ENCODE peak calls at places on chromosomes 4 and X, in four cellular contexts. One of them, this sample, is unnamed.

GRCh38 chr4:98566491-98567008 is 91.9 kb downstream of the TSPAN5 start:
- DNase-seq in MM.1S: no peak
- DNase-seq in T47D: no peak
- DNase-seq in spleen: no peak
- DNase-seq in this sample: peak

GRCh38 chrX:107619836-107620235 is 8.5 kb upstream of the PRPS1 start:
- DNase-seq in MM.1S: no peak
- DNase-seq in spleen: no peak
- DNase-seq in T47D: no peak
- DNase-seq in this sample: no peak

GRCh38 chr4:105208556-105208955 is 61.9 kb downstream of the TET2 start:
- DNase-seq in T47D: no peak
- DNase-seq in MM.1S: no peak
- DNase-seq in spleen: no peak
- DNase-seq in this sample: no peak

GRCh38 chr4:2179717-2180116 is 62.2 kb downstream of the HAUS3 start:
- DNase-seq in T47D: no peak
- DNase-seq in spleen: no peak
- DNase-seq in MM.1S: no peak
- DNase-seq in this sample: no peak

GRCh38 chr4:88240297-88240714 is 44.1 kb downstream of the PPM1K start:
- DNase-seq in T47D: no peak
- DNase-seq in MM.1S: no peak
- DNase-seq in spleen: no peak
- DNase-seq in this sample: no peak

GRCh38 chrX:119105826-119106225 is 21.8 kb downstream of the KIAA1210 start:
- DNase-seq in T47D: no peak
- DNase-seq in MM.1S: no peak
- DNase-seq in spleen: no peak
- DNase-seq in this sample: no peak

GRCh38 chrX:47751670-47752069 is 85.0 kb upstream of the ZNF81 start:
- DNase-seq in MM.1S: peak
- DNase-seq in spleen: no peak
- DNase-seq in T47D: peak
- DNase-seq in this sample: peak

GRCh38 chr4:88803600-88804096 is 106.0 kb upstream of the NAP1L5 start:
- DNase-seq in MM.1S: no peak
- DNase-seq in T47D: no peak
- DNase-seq in spleen: no peak
- DNase-seq in this sample: no peak

GRCh38 chrX:22629105-22629725 is 356.5 kb downstream of the CBLL2 start:
- DNase-seq in MM.1S: no peak
- DNase-seq in spleen: no peak
- DNase-seq in T47D: no peak
- DNase-seq in this sample: no peak

GRCh38 chr4:183544109-183544508 is 39.3 kb downstream of the ING2 start:
- DNase-seq in spleen: no peak
- DNase-seq in T47D: no peak
- DNase-seq in MM.1S: no peak
- DNase-seq in this sample: no peak